ENCODE peak calls at places on chromosomes 11 and 22, in six cellular contexts. M, B, T, D, L and I are unnamed samples.

GRCh38 chr22:45554040-45554406 is 51.3 kb downstream of the FBLN1 start:
- DNase-seq in M (no peak), B (no peak), T (no peak), D (no peak), L (no peak), I (no peak)

GRCh38 chr11:134144744-134145143 is 75.9 kb downstream of the JAM3 start:
- DNase-seq in M (no peak), B (no peak), T (no peak), D (no peak), L (no peak), I (no peak)

GRCh38 chr11:16173798-16174197 is 182.5 kb downstream of the SOX6 start:
- DNase-seq in M (no peak), B (no peak), T (no peak), D (no peak), L (no peak), I (no peak)

GRCh38 chr11:61042961-61043540 is 59.2 kb upstream of the CD5 start:
- DNase-seq in M (no peak), B (no peak), T (no peak), D (no peak), L (no peak), I (no peak)

GRCh38 chr11:108571001-108571400 is 22.6 kb downstream of the EXPH5 start:
- DNase-seq in M (no peak), B (no peak), T (no peak), D (no peak), L (no peak), I (no peak)

GRCh38 chr11:75394086-75394840 is 5.1 kb upstream of the RPS3 start:
- DNase-seq in M (no peak), B (no peak), T (no peak), D (no peak), L (no peak), I (no peak)

GRCh38 chr11:130599073-130599654 is 150.7 kb downstream of the ADAMTS15 start:
- DNase-seq in M (no peak), B (no peak), T (no peak), D (peak; percentile 37), L (no peak), I (no peak)

GRCh38 chr11:33716236-33716635 is 15.6 kb upstream of the C11orf91 start:
- DNase-seq in M (peak; percentile 26), B (no peak), T (no peak), D (no peak), L (peak; percentile 44), I (no peak)

GRCh38 chr11:46277313-46277622 is 194 bp upstream of the CREB3L1 start:
- DNase-seq in M (peak; percentile 59), B (no peak), T (no peak), D (peak; percentile 89), L (peak; percentile 81), I (no peak)

GRCh38 chr11:19698493-19699292 is 13.9 kb upstream of the NAV2 start:
- DNase-seq in M (no peak), B (no peak), T (no peak), D (no peak), L (no peak), I (no peak)

GRCh38 chr11:11960687-11961086 is 47.7 kb downstream of the DKK3 start:
- DNase-seq in M (no peak), B (no peak), T (no peak), D (no peak), L (no peak), I (no peak)

GRCh38 chr22:32528984-32529982 is 54.7 kb downstream of the FBXO7 start:
- DNase-seq in M (peak; percentile 86), B (peak; percentile 77), T (peak; percentile 38), D (peak; percentile 89), L (peak; percentile 93), I (peak; percentile 84)

GRCh38 chr22:26443901-26444300 is 14.8 kb downstream of the ASPHD2 start:
- DNase-seq in M (no peak), B (no peak), T (no peak), D (no peak), L (no peak), I (no peak)

GRCh38 chr11:29750392-29750791 is 266.4 kb downstream of the KCNA4 start:
- DNase-seq in M (peak; percentile 64), B (no peak), T (no peak), D (no peak), L (no peak), I (no peak)

GRCh38 chr11:29751618-29752017 is 265.2 kb downstream of the KCNA4 start:
- DNase-seq in M (no peak), B (no peak), T (no peak), D (no peak), L (no peak), I (no peak)

GRCh38 chr11:29755474-29755873 is 261.4 kb downstream of the KCNA4 start:
- DNase-seq in M (no peak), B (no peak), T (no peak), D (no peak), L (no peak), I (no peak)
- H3K4me3 ChIP-seq in M (no peak overlapping the region), B (no peak overlapping the region), T (no peak overlapping the region), D (no peak overlapping the region), L (no peak overlapping the region), I (no peak overlapping the region)

GRCh38 chr11:118907051-118907748 is 18.5 kb downstream of the BCL9L start:
- DNase-seq in M (peak; percentile 90), B (peak; percentile 89), T (no peak), D (peak; percentile 84), L (peak; percentile 91), I (peak; percentile 86)

GRCh38 chr11:118908264-118908663 is 17.5 kb downstream of the BCL9L start:
- DNase-seq in M (no peak), B (peak; percentile 38), T (no peak), D (no peak), L (no peak), I (no peak)

GRCh38 chr11:118908931-118909618 is 16.7 kb downstream of the BCL9L start:
- DNase-seq in M (peak; percentile 99), B (peak; percentile 67), T (no peak), D (peak; percentile 95), L (peak; percentile 80), I (peak; percentile 96)

GRCh38 chr11:118909619-118910308 is 16.0 kb downstream of the BCL9L start:
- DNase-seq in M (no peak), B (peak; percentile 46), T (no peak), D (no peak), L (peak; percentile 35), I (no peak)

GRCh38 chr11:118907749-118908106 is 18.0 kb downstream of the BCL9L start:
- DNase-seq in M (no peak), B (no peak), T (no peak), D (no peak), L (peak; percentile 69), I (peak; percentile 73)
- H3K27me3 ChIP-seq in M (no peaks in the 10 kb centered on the region), B (no peaks in the 10 kb centered on the region), T (no peaks in the 10 kb centered on the region), D (no peaks in the 10 kb centered on the region), L (no peaks in the 10 kb centered on the region), I (no peaks in the 10 kb centered on the region)

GRCh38 chr22:39352301-39352867 is 2.6 kb downstream of the SYNGR1 start:
- DNase-seq in M (no peak), B (no peak), T (no peak), D (no peak), L (no peak), I (no peak)
- H3K4me3 ChIP-seq in M (no peak overlapping the region), B (no peak overlapping the region), T (no peak overlapping the region), D (no peak overlapping the region), L (no peak overlapping the region), I (no peak overlapping the region)

GRCh38 chr11:1675536-1676253 is 21.3 kb upstream of the KRTAP5-6 start:
- DNase-seq in M (no peak), B (no peak), T (no peak), D (no peak), L (no peak), I (no peak)
- H3K27me3 ChIP-seq in M (peaks cover 72% of the 10 kb centered on the region), B (no peaks in the 10 kb centered on the region), T (peaks cover 47% of the 10 kb centered on the region), D (no peaks in the 10 kb centered on the region), L (no peaks in the 10 kb centered on the region), I (peaks cover 21% of the 10 kb centered on the region)